ENCODE peak calls at places on chromosomes 3 and 15, in four cellular contexts. R is HepG2, F is H1, P is GM12878. I is an unnamed sample.
A peak's percentile ranks its signal among the peaks of the same experiment; 100 is the strongest.

GRCh38 chr3:71585126-71585525 is 1.6 kb upstream of the FOXP1 start:
- DNase-seq in R (no peak), F (no peak), P (no peak), I (no peak)

GRCh38 chr3:169658311-169658931 is 5.1 kb downstream of the MECOM start:
- DNase-seq in R (no peak), F (no peak), P (no peak), I (no peak)

GRCh38 chr3:66372681-66373350 is 128.0 kb downstream of the LRIG1 start:
- DNase-seq in R (peak; percentile 10), F (peak; percentile 51), P (no peak), I (no peak)

GRCh38 chr3:74469151-74469550 is 145.3 kb downstream of the CNTN3 start:
- DNase-seq in R (no peak), F (no peak), P (no peak), I (no peak)

GRCh38 chr3:190696777-190697501 is 165.6 kb downstream of the GMNC start:
- DNase-seq in R (peak; percentile 24), F (no peak), P (no peak), I (peak; percentile 21)

GRCh38 chr15:61141497-61142125 is 87.5 kb downstream of the RORA start:
- DNase-seq in R (no peak), F (no peak), P (no peak), I (no peak)

GRCh38 chr3:17039579-17039978 is 154.8 kb downstream of the PLCL2 start:
- DNase-seq in R (no peak), F (no peak), P (no peak), I (peak; percentile 78)

GRCh38 chr3:66490214-66490613 is 10.6 kb downstream of the LRIG1 start:
- DNase-seq in R (no peak), F (no peak), P (no peak), I (no peak)

GRCh38 chr15:57457726-57458125 is 81.4 kb downstream of the CGNL1 start:
- DNase-seq in R (no peak), F (no peak), P (no peak), I (no peak)

GRCh38 chr15:77964193-77964592 is 113.3 kb downstream of the TBC1D2B start:
- DNase-seq in R (no peak), F (no peak), P (no peak), I (no peak)

GRCh38 chr3:100463002-100463401 is 29.4 kb upstream of the TMEM45A start:
- DNase-seq in R (peak; percentile 54), F (no peak), P (peak; percentile 35), I (peak; percentile 45)

GRCh38 chr15:63971904-63972303 is 74.4 kb downstream of the DAPK2 start:
- DNase-seq in R (no peak), F (no peak), P (no peak), I (no peak)

GRCh38 chr3:71441925-71442620 is 141.5 kb downstream of the FOXP1 start:
- DNase-seq in R (no peak), F (no peak), P (no peak), I (no peak)

GRCh38 chr3:56691165-56692000 is 8.3 kb upstream of the TASOR start:
- DNase-seq in R (no peak), F (no peak), P (no peak), I (peak; percentile 54)

GRCh38 chr15:60871731-60872130 is 357.4 kb downstream of the RORA start:
- DNase-seq in R (no peak), F (no peak), P (no peak), I (no peak)

GRCh38 chr3:4940985-4941384 is 38.3 kb upstream of the BHLHE40 start:
- DNase-seq in R (no peak), F (no peak), P (no peak), I (no peak)

GRCh38 chr3:33231755-33232465 is 13.3 kb upstream of the SUSD5 start:
- DNase-seq in R (no peak), F (no peak), P (no peak), I (no peak)

GRCh38 chr15:90099072-90099867 is 3.0 kb downstream of the IDH2 start:
- DNase-seq in R (no peak), F (no peak), P (no peak), I (no peak)

GRCh38 chr15:43509002-43509922 is 8.1 kb upstream of the MAP1A start:
- DNase-seq in R (peak; percentile 20), F (no peak), P (no peak), I (no peak)

GRCh38 chr15:85003593-85004312 is 22.1 kb downstream of the PDE8A start:
- DNase-seq in R (no peak), F (no peak), P (no peak), I (no peak)

GRCh38 chr3:33144433-33144832 is 30.6 kb downstream of the CRTAP start:
- DNase-seq in R (peak; percentile 10), F (peak; percentile 27), P (no peak), I (no peak)

GRCh38 chr15:77075528-77075927 is 4.6 kb upstream of the TSPAN3 start:
- DNase-seq in R (peak; percentile 19), F (no peak), P (no peak), I (no peak)

GRCh38 chr3:105504440-105504951 is 137.8 kb downstream of the ALCAM start:
- DNase-seq in R (no peak), F (no peak), P (no peak), I (no peak)

GRCh38 chr3:138493804-138494606 is 59.6 kb downstream of the ESYT3 start:
- DNase-seq in R (no peak), F (no peak), P (no peak), I (no peak)

GRCh38 chr3:132554437-132554836 is 42.6 kb upstream of the ACKR4 start:
- DNase-seq in R (peak; percentile 13), F (no peak), P (no peak), I (no peak)

GRCh38 chr15:80492409-80492808 is 88.2 kb downstream of the ARNT2 start:
- DNase-seq in R (no peak), F (no peak), P (no peak), I (no peak)

GRCh38 chr3:4822568-4822967 is 156.7 kb upstream of the BHLHE40 start:
- DNase-seq in R (no peak), F (no peak), P (no peak), I (no peak)

GRCh38 chr3:182216311-182216970 is 504.7 kb downstream of the SOX2 start:
- DNase-seq in R (no peak), F (no peak), P (no peak), I (no peak)

GRCh38 chr3:139226731-139227130 is 117.1 kb upstream of the MRPS22 start:
- DNase-seq in R (no peak), F (no peak), P (no peak), I (no peak)

GRCh38 chr3:28386049-28386448 is 37.4 kb upstream of the AZI2 start:
- DNase-seq in R (no peak), F (no peak), P (no peak), I (no peak)

GRCh38 chr15:63492541-63493077 is 11.8 kb upstream of the USP3 start:
- DNase-seq in R (no peak), F (no peak), P (no peak), I (no peak)

DNA sequence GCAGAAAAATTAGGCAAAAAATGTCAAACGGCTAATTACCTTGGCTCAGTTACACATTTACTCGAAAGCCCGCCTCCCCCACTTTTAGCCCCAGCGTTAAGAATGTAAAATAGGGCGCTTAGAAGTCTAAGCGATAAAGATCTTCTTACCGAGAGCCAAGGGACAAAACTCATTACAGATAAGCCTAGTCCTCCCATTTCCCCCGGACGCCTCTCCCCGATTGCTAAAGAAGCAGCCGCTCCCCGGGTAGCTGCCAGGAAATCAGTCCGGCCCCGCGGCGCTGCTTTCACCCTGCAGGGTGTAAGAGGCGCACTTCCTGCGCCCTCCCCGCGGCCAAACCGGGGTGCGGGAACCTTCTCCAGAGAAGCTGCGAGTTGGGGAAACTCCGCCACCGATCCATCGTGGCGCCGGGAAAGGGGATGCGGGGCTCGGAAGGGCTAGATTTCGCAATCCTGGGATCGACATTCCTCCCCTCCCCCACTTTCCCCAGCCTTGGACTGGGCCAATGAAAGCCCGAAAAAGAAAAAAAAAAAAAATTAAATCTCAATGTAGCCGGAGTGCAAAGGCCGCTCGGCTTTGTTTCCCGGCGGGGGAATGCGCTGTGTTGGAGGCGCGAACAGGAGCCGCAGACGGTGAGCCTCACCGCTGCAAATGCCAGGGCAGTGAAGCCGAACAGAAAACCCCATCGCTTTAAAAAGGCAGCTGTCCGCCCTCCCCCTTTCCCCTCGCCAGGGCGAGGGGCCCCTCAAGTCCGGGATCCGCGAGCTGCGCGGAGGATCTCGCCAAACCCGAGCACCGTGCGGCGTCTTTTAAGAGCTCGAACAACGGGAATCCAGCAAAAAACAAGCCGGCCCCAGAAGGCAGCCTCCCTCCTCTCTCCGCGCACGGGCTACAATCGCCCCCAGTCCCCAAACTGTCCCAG is 658 bp upstream of the PTPRG start:
- DNase-seq in R (peak; percentile 81), F (peak; percentile 69), P (no peak), I (peak; percentile 45)
- TF ChIP-seq ZNF274 in R (peak; percentile 26), F (no peak), P (no peak), I (no peak)

DNA sequence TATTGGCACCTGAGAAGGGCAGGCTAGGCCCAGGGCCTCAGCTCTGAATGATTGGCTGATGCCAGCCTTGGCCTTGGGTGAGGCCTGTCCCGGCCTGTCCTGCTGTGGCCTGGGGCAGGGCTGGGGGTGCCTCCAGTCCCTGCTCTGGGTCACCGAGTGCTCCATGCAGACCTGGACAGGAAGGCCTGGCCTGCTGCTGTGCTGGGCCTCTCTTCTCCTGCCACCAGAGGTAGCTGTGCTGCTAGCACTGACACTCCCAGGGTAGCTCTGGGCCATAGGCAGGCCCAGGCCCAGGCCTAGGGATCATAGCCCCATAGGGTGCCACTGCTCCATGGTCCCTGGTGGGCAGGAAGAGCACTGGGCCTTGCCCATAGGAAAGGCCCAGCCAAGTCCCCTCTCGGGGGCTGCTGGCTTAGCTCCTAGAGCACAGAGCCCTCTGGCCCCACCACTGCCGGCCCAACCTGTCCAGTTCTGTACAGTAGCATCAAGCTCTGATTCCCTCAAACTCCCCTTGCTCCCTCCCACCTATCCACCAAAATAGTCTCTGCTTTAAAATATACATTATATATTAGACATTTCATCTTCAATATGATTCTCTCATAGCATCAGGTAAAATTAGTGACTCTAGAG is 18.2 kb downstream of the ABTB1 start:
- DNase-seq in R (peak; percentile 59), F (no peak), P (no peak), I (peak; percentile 43)
- TF ChIP-seq CEBPB in R (no peak), F (no peak), P (no peak), I (no peak)

GRCh38 chr3:195179782-195180489 is 91.0 kb downstream of the XXYLT1 start:
- DNase-seq in R (no peak), F (no peak), P (no peak), I (no peak)

GRCh38 chr3:195182470-195182795 is 88.5 kb downstream of the XXYLT1 start:
- DNase-seq in R (no peak), F (no peak), P (no peak), I (no peak)

GRCh38 chr3:195181107-195181498 is 89.9 kb downstream of the XXYLT1 start:
- DNase-seq in R (no peak), F (no peak), P (no peak), I (no peak)

GRCh38 chr3:195181781-195182469 is 89.0 kb downstream of the XXYLT1 start:
- DNase-seq in R (no peak), F (no peak), P (no peak), I (no peak)

DNA sequence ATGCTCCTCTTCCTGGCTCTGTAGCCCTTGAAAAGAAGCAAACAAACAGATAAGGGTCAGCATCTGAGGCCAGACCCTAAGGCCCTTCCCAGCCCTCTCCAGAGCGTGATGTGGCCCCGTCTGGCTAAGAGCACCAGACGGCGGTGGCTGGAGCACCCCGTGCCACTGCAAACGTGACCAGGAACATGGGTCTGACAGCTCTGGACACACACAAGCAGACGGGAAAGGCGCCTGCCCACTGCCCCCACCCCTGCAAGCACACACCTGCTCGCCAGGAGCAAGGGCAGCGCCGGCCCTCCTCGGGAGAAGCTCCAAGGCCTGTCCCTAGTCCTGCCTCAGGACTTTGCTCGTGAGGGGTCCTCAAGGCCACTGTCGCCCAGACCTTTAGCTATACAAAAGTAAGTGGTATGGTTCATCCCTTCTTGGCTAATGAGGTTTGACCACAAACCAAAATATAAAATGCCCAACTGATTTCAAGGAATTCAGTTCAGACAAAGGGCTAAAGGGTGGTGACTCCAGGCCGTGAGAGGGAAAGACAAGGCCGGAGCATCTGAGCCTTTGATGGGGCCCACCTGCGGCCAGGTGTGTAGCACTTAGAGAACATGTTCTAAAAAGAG is 90.4 kb downstream of the XXYLT1 start:
- DNase-seq in R (no peak), F (no peak), P (no peak), I (no peak)
- TF ChIP-seq MAX in R (no peak), F (no peak), P (no peak), I (no peak)

GRCh38 chr3:148021400-148021799 is 612.2 kb downstream of the ZIC1 start:
- DNase-seq in R (no peak), F (no peak), P (no peak), I (no peak)
- TF ChIP-seq ZNF274 in R (no peak), F (no peak), P (no peak), I (no peak)

I was measured in HCT116.